ENCODE peak calls at places on chromosome 16, in four cellular contexts. N, H, C and F are unnamed samples. For H3K4me1, the result is how much of the 10 kb centered on the place peaks cover.

GRCh38 chr16:1300664-1301476 is 8.6 kb upstream of the UBE2I start:
- DNase-seq in H (peak), C (peak), N (peak), F (peak)

GRCh38 chr16:49910761-49911160 is 54.8 kb upstream of the ZNF423 start:
- DNase-seq in N (no peak), C (no peak), H (no peak), F (no peak)

GRCh38 chr16:4306439-4307214 is 9.2 kb upstream of the GLIS2 start:
- DNase-seq in C (peak), N (no peak), H (no peak), F (no peak)

GRCh38 chr16:89358030-89359005 is 132.0 kb downstream of the ANKRD11 start:
- DNase-seq in C (no peak), N (no peak), H (no peak), F (no peak)

GRCh38 chr16:67115649-67116048 is 5.9 kb downstream of the PHAF1 start:
- DNase-seq in H (no peak), N (peak), C (no peak), F (no peak)

GRCh38 chr16:20928774-20929411 is 28.3 kb downstream of the LYRM1 start:
- DNase-seq in C (no peak), N (no peak), H (no peak), F (no peak)

GRCh38 chr16:22787456-22788189 is 26.3 kb upstream of the HS3ST2 start:
- DNase-seq in H (no peak), N (no peak), C (peak), F (peak)

GRCh38 chr16:25014500-25015147 is 545 bp downstream of the ARHGAP17 start:
- DNase-seq in N (peak), C (peak), H (peak), F (peak)

GRCh38 chr16:5895137-5895536 is 797.5 kb upstream of the EEF2KMT start:
- DNase-seq in H (no peak), N (no peak), C (no peak), F (peak)

GRCh38 chr16:51276335-51276734 is 125.3 kb upstream of the SALL1 start:
- DNase-seq in N (no peak), H (no peak), C (no peak), F (no peak)

GRCh38 chr16:3097266-3097665 is 1.8 kb downstream of the ZSCAN10 start:
- DNase-seq in H (no peak), C (no peak), N (no peak), F (no peak)

GRCh38 chr16:52861614-52862022 is 191.1 kb downstream of the CHD9NB start:
- DNase-seq in C (peak), N (peak), H (no peak), F (peak)

GRCh38 chr16:660459-661183 is 7.3 kb upstream of the RHOT2 start:
- DNase-seq in C (peak), H (peak), N (peak), F (peak)

GRCh38 chr16:30984669-30985400 is at the start of gene HSD3B7:
- DNase-seq in N (peak), C (peak), H (peak), F (peak)

GRCh38 chr16:82605863-82606620 is 20.7 kb upstream of the CDH13 start:
- DNase-seq in C (peak), H (no peak), N (no peak), F (no peak)

DNA sequence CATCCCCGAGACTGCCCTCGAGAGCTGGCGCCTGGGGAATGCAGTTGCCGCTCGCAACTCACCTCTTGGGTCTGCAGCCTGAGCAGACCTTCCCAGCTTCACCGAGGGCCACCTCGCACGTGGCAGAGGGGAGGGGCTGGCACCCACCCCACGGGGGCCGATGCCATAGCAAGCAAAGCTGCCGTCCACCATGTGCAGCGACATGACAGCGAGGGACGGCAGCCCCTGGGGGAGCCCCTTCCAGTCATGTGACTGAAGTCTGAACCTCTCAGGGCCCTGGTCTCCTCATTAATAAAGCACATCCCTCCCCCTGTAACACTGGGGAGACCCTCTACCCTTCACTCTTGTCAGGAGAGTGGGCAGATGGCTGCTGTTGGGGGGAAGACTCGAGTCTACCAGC is 30.5 kb downstream of the CIBAR2 start:
- DNase-seq in C (no peak), N (no peak), H (no peak), F (no peak)
- H3K4me1 ChIP-seq in C (under half), N (under half), H (under half), F (under half)

DNA sequence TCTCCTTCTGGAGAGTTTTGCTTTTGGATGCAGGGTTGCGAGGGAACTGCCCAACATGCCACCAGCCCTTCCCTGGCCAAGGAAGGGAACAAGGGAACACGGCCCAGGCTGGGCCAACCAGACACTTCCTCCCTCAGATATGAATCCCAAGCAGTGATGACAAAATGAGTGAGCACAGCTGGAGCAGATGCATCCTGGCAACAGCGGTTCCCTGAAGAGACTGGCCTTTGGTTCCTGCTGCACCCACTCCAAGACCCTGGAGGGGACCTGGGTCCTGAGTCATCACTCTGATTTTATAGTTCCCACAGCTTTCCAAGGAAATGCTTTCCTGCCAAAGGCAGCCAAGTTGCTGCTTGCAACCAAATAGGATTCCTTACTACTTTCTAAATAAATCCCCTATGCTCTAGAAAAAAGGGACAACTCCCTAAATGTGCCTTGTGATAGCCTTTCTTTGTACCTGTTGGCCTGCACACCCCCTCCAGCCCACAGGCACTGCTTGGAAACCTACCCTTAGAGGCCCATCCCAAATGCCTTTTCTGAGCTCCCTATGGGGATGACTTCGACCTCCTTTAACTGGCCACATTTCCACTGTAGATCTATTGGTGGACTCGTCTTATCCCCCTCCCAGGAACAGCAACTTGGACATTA is 5.3 kb downstream of the ST3GAL2 start:
- DNase-seq in N (peak), H (no peak), C (peak), F (peak)
- H3K4me1 ChIP-seq in N (half or more), H (half or more), C (half or more), F (half or more)

DNA sequence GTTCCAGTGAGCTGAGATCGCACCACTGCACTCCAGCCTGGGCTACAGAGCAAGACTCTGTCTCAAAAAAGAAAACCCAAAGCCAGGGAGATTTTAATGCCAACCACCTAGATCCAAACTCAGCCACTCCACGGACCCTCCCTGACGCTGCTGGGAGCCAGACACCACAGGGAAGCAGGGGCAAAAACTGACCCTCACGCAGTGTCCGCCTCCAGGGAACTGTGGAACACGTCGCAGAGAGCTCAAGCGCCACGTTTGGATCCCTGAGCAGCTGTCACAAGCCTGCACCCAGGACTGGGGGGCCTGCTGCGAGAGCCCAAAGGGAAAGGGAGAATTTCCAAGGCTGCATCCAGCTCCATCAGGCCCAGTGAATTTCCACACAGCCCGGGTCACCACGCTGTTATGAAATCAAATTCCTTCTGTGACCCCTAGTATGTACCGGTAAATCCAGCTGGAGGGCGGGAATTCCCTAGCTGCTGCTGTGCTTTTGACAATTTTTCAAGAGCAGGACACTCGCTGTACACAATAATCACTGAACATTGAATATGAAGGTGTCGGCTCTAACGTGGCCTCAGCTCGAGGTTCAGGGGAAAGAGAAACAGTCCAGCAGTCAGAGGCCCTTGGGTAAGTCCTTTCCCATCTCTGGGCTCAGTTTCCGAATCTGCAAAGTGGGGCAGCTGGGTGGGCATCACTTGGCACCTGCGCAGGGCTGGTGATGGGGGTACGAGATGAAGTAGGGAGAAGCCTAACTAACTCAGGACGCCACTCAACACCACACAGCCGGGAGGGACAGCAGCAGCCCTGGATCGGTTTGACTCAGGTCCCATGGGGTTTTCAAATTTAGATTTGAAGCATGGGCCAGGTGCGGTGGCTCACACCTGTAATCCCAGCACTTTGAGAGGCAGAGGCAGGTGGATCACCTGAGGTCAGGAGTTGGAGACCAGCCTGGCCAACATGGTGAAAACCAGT is 8.6 kb downstream of the CARHSP1 start:
- DNase-seq in H (peak), N (no peak), C (peak), F (no peak)
- H3K4me1 ChIP-seq in H (under half), N (half or more), C (half or more), F (under half)

GRCh38 chr16:10575506-10576130 is 4.8 kb downstream of the EMP2 start:
- DNase-seq in H (no peak), N (no peak), C (no peak), F (no peak)

GRCh38 chr16:10577305-10578202 is 2.8 kb downstream of the EMP2 start:
- DNase-seq in C (no peak), N (no peak), H (peak), F (no peak)

GRCh38 chr16:10578474-10579316 is 1.7 kb downstream of the EMP2 start:
- DNase-seq in C (no peak), N (no peak), H (peak), F (no peak)

GRCh38 chr16:10579575-10579964 is 828 bp downstream of the EMP2 start:
- DNase-seq in H (no peak), N (no peak), C (no peak), F (no peak)

GRCh38 chr16:10576390-10577304 is 3.8 kb downstream of the EMP2 start:
- DNase-seq in C (no peak), H (no peak), N (no peak), F (no peak)
- H3K4me1 ChIP-seq in C (under half), H (under half), N (under half), F (under half)

DNA sequence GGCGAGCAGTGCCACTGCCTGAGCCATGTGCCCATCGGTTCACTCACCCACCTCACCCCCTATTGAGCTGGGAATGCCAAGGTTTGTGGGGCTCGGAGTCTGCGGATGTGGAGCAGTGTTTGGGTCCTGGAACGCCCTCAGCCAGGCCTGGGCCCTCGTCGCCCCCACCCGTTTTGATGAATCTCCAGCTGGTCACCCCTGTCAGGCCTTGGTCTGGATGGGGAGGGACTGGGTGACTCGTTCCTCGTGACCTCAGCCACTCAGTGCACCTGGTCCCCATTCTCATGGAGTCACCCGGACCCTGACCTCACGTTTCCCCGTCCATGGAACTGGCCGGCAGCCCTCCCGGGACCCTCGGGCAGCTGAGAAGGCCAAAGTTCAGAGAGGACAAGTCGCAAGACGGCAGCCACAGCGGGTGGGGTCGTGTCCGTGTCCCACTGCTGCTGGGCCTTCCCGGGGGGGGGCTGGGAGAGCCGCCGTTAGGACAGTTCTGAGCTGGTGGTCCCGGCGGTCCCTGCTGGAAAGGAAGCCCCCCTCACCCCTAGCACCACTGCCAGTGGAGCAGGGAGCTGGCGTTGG is 23.2 kb downstream of the GSE1 start:
- DNase-seq in N (no peak), C (no peak), H (no peak), F (no peak)
- H3K4me1 ChIP-seq in N (under half), C (under half), H (under half), F (under half)

DNA sequence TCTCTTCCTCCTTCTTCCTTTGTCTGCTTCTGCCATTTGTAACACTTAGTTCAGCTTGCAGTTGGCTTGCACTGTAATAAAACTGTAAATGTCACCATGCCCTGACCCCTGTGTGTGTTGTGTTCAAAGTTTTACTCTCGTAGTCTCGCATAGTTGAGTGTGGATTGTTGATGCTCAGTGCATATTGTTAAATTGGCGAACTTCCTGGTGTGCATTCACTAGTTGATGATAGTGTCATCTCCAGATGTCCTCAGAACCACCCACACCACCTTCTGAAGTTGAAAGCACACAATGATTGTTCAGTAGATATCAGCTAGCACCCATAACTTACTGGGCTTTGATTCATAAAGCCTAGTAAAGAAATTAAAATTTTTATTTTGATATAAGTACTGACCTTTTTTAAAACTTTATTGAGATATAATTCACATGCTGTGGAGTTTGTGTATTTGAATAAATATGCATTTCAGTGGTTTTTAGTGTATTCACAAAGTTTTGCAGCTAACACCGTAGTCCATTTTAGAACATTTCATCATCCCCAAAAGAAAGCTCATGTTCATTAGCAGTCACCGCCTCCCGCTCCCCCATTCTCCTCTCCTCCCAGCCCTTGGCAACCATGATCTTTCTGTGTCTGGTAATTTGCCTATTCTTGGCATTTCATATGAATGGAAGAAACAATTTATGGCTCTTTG is 25.0 kb downstream of the USP10 start:
- DNase-seq in N (no peak), H (no peak), C (no peak), F (peak)
- H3K4me1 ChIP-seq in N (half or more), H (under half), C (under half), F (half or more)

GRCh38 chr16:57649443-57649751 is 18.7 kb upstream of the ADGRG3 start:
- DNase-seq in H (no peak), N (no peak), C (no peak), F (no peak)

GRCh38 chr16:57648590-57649442 is 19.3 kb upstream of the ADGRG3 start:
- DNase-seq in C (peak), H (peak), N (peak), F (peak)

GRCh38 chr16:57647136-57647875 is 18.9 kb downstream of the ADGRG1 start:
- DNase-seq in H (no peak), C (no peak), N (no peak), F (no peak)

GRCh38 chr16:57646388-57647039 is 18.1 kb downstream of the ADGRG1 start:
- DNase-seq in N (no peak), C (no peak), H (no peak), F (no peak)

GRCh38 chr16:57648125-57648524 is 19.7 kb downstream of the ADGRG1 start:
- DNase-seq in C (no peak), N (no peak), H (no peak), F (no peak)
- H3K4me1 ChIP-seq in C (under half), N (under half), H (under half), F (under half)

GRCh38 chr16:81550412-81550768 is 105.8 kb downstream of the CMIP start:
- DNase-seq in N (no peak), H (no peak), C (no peak), F (no peak)

GRCh38 chr16:81547919-81548216 is 103.3 kb downstream of the CMIP start:
- DNase-seq in C (no peak), N (no peak), H (no peak), F (no peak)

GRCh38 chr16:81549547-81550411 is 105.2 kb downstream of the CMIP start:
- DNase-seq in N (no peak), C (no peak), H (no peak), F (no peak)

GRCh38 chr16:81548551-81548900 is 103.9 kb downstream of the CMIP start:
- DNase-seq in H (no peak), N (no peak), C (no peak), F (no peak)

DNA sequence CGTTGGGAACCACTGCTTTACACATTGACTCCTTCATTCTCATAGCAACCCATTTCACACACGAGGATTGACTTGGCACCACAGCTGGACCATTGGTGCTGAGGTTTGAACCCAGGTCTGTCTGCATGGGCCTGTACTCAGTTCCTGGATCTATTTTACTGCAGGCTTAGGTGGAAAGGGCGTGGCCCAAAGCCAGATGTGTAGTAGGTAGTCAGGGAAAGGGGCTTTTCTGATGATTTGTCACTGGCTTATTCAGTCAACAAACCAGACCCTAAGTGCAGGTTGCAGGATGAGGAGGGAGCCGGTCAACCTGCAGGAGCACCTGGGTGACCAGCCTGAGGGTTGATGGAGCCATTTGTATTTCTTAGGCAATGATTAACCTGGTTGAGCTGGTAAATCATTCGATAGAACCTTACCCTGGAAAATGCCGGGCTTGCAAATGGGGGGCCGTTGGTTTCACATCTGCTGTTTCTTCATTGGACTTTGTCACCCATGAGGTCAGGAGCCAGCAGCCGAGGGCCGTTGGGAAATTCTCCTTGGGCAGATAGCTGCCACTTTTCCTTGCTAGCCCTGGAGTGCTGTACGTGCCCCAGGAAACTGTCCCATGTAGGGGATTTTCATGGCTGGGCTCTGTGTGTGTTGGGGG is 104.4 kb downstream of the CMIP start:
- DNase-seq in N (peak), H (no peak), C (peak), F (no peak)
- H3K4me1 ChIP-seq in N (half or more), H (under half), C (under half), F (under half)